ENCODE peak calls at places on chromosomes 3 and 15, in six cellular contexts. One of them, this sample, is unnamed.

GRCh38 chr3:195758721-195759353 is 38.1 kb downstream of the MUC20 start:
- DNase-seq in GM10248: no peak
- DNase-seq in GM04503: no peak
- DNase-seq in mucosa of descending colon: no peak
- DNase-seq in NCI-H524 treated with DMSO at 0.1 percent for 48 hours: no peak
- DNase-seq in NCI-H2171 treated with DMSO at 0.1 percent for 48 hours: no peak
- DNase-seq in this sample: no peak

GRCh38 chr15:63057454-63058335 is 15.1 kb downstream of the TPM1 start:
- DNase-seq in GM10248: no peak
- DNase-seq in GM04503: no peak
- DNase-seq in mucosa of descending colon: no peak
- DNase-seq in NCI-H524 treated with DMSO at 0.1 percent for 48 hours: no peak
- DNase-seq in NCI-H2171 treated with DMSO at 0.1 percent for 48 hours: no peak
- DNase-seq in this sample: no peak

GRCh38 chr3:184135911-184136260 is 728 bp downstream of the EIF2B5 start:
- DNase-seq in GM10248: no peak
- DNase-seq in GM04503: no peak
- DNase-seq in mucosa of descending colon: no peak
- DNase-seq in NCI-H524 treated with DMSO at 0.1 percent for 48 hours: no peak
- DNase-seq in NCI-H2171 treated with DMSO at 0.1 percent for 48 hours: no peak
- DNase-seq in this sample: peak

GRCh38 chr3:113194747-113195400 is 16.5 kb upstream of the BOC start:
- DNase-seq in GM10248: no peak
- DNase-seq in GM04503: no peak
- DNase-seq in mucosa of descending colon: no peak
- DNase-seq in NCI-H524 treated with DMSO at 0.1 percent for 48 hours: no peak
- DNase-seq in NCI-H2171 treated with DMSO at 0.1 percent for 48 hours: peak
- DNase-seq in this sample: no peak

GRCh38 chr15:89647191-89647851 is 7.9 kb downstream of the KIF7 start:
- DNase-seq in GM10248: peak
- DNase-seq in GM04503: no peak
- DNase-seq in mucosa of descending colon: peak
- DNase-seq in NCI-H524 treated with DMSO at 0.1 percent for 48 hours: no peak
- DNase-seq in NCI-H2171 treated with DMSO at 0.1 percent for 48 hours: peak
- DNase-seq in this sample: peak

GRCh38 chr3:128568602-128569490 is 75.8 kb upstream of the GATA2 start:
- DNase-seq in GM10248: no peak
- DNase-seq in GM04503: no peak
- DNase-seq in mucosa of descending colon: no peak
- DNase-seq in NCI-H524 treated with DMSO at 0.1 percent for 48 hours: no peak
- DNase-seq in NCI-H2171 treated with DMSO at 0.1 percent for 48 hours: no peak
- DNase-seq in this sample: no peak

GRCh38 chr3:184506579-184506978 is 55.0 kb upstream of the EPHB3 start:
- DNase-seq in GM10248: no peak
- DNase-seq in GM04503: no peak
- DNase-seq in mucosa of descending colon: no peak
- DNase-seq in NCI-H524 treated with DMSO at 0.1 percent for 48 hours: no peak
- DNase-seq in NCI-H2171 treated with DMSO at 0.1 percent for 48 hours: no peak
- DNase-seq in this sample: peak

GRCh38 chr3:114879059-114880031 is 267.7 kb downstream of the ZBTB20 start:
- DNase-seq in GM10248: peak
- DNase-seq in GM04503: no peak
- DNase-seq in mucosa of descending colon: no peak
- DNase-seq in NCI-H524 treated with DMSO at 0.1 percent for 48 hours: no peak
- DNase-seq in NCI-H2171 treated with DMSO at 0.1 percent for 48 hours: peak
- DNase-seq in this sample: no peak

GRCh38 chr3:87435926-87436630 is 159.7 kb upstream of the POU1F1 start:
- DNase-seq in GM10248: no peak
- DNase-seq in GM04503: no peak
- DNase-seq in mucosa of descending colon: no peak
- DNase-seq in NCI-H524 treated with DMSO at 0.1 percent for 48 hours: no peak
- DNase-seq in NCI-H2171 treated with DMSO at 0.1 percent for 48 hours: peak
- DNase-seq in this sample: no peak

GRCh38 chr3:27345959-27346865 is 23.0 kb downstream of the NEK10 start:
- DNase-seq in GM10248: no peak
- DNase-seq in GM04503: no peak
- DNase-seq in mucosa of descending colon: no peak
- DNase-seq in NCI-H524 treated with DMSO at 0.1 percent for 48 hours: no peak
- DNase-seq in NCI-H2171 treated with DMSO at 0.1 percent for 48 hours: no peak
- DNase-seq in this sample: no peak

GRCh38 chr3:186880392-186880791 is 37.9 kb downstream of the ADIPOQ start:
- DNase-seq in GM10248: no peak
- DNase-seq in GM04503: no peak
- DNase-seq in mucosa of descending colon: no peak
- DNase-seq in NCI-H524 treated with DMSO at 0.1 percent for 48 hours: no peak
- DNase-seq in NCI-H2171 treated with DMSO at 0.1 percent for 48 hours: no peak
- DNase-seq in this sample: no peak

GRCh38 chr15:64305261-64305660 is 50.7 kb downstream of the CSNK1G1 start:
- DNase-seq in GM10248: no peak
- DNase-seq in GM04503: no peak
- DNase-seq in mucosa of descending colon: no peak
- DNase-seq in NCI-H524 treated with DMSO at 0.1 percent for 48 hours: no peak
- DNase-seq in NCI-H2171 treated with DMSO at 0.1 percent for 48 hours: no peak
- DNase-seq in this sample: no peak

GRCh38 chr3:151087648-151088047 is 2.2 kb downstream of the MED12L start:
- DNase-seq in GM10248: no peak
- DNase-seq in GM04503: no peak
- DNase-seq in mucosa of descending colon: no peak
- DNase-seq in NCI-H524 treated with DMSO at 0.1 percent for 48 hours: no peak
- DNase-seq in NCI-H2171 treated with DMSO at 0.1 percent for 48 hours: peak
- DNase-seq in this sample: no peak

GRCh38 chr15:75153084-75153483 is 48.6 kb upstream of the C15orf39 start:
- DNase-seq in GM10248: no peak
- DNase-seq in GM04503: no peak
- DNase-seq in mucosa of descending colon: no peak
- DNase-seq in NCI-H524 treated with DMSO at 0.1 percent for 48 hours: no peak
- DNase-seq in NCI-H2171 treated with DMSO at 0.1 percent for 48 hours: peak
- DNase-seq in this sample: peak

GRCh38 chr3:142211034-142211433 is 14.4 kb downstream of the GK5 start:
- DNase-seq in GM10248: no peak
- DNase-seq in GM04503: no peak
- DNase-seq in mucosa of descending colon: no peak
- DNase-seq in NCI-H524 treated with DMSO at 0.1 percent for 48 hours: peak
- DNase-seq in NCI-H2171 treated with DMSO at 0.1 percent for 48 hours: peak
- DNase-seq in this sample: peak

GRCh38 chr3:114900908-114901307 is 246.2 kb downstream of the ZBTB20 start:
- DNase-seq in GM10248: no peak
- DNase-seq in GM04503: no peak
- DNase-seq in mucosa of descending colon: no peak
- DNase-seq in NCI-H524 treated with DMSO at 0.1 percent for 48 hours: no peak
- DNase-seq in NCI-H2171 treated with DMSO at 0.1 percent for 48 hours: no peak
- DNase-seq in this sample: no peak

GRCh38 chr3:43161684-43162512 is 56.0 kb upstream of the POMGNT2 start:
- DNase-seq in GM10248: no peak
- DNase-seq in GM04503: no peak
- DNase-seq in mucosa of descending colon: no peak
- DNase-seq in NCI-H524 treated with DMSO at 0.1 percent for 48 hours: no peak
- DNase-seq in NCI-H2171 treated with DMSO at 0.1 percent for 48 hours: peak
- DNase-seq in this sample: peak

GRCh38 chr3:32919920-32920319 is 31.5 kb upstream of the CCR4 start:
- DNase-seq in GM10248: no peak
- DNase-seq in GM04503: no peak
- DNase-seq in mucosa of descending colon: no peak
- DNase-seq in NCI-H524 treated with DMSO at 0.1 percent for 48 hours: no peak
- DNase-seq in NCI-H2171 treated with DMSO at 0.1 percent for 48 hours: no peak
- DNase-seq in this sample: no peak

GRCh38 chr15:27086146-27086545 is 115.2 kb downstream of the GABRG3 start:
- DNase-seq in GM10248: no peak
- DNase-seq in GM04503: no peak
- DNase-seq in mucosa of descending colon: no peak
- DNase-seq in NCI-H524 treated with DMSO at 0.1 percent for 48 hours: no peak
- DNase-seq in NCI-H2171 treated with DMSO at 0.1 percent for 48 hours: no peak
- DNase-seq in this sample: peak

GRCh38 chr3:182979719-182980191 is 583 bp downstream of the DCUN1D1 start:
- DNase-seq in GM10248: no peak
- DNase-seq in GM04503: no peak
- DNase-seq in mucosa of descending colon: no peak
- DNase-seq in NCI-H524 treated with DMSO at 0.1 percent for 48 hours: no peak
- DNase-seq in NCI-H2171 treated with DMSO at 0.1 percent for 48 hours: peak
- DNase-seq in this sample: peak

GRCh38 chr3:183224581-183224980 is 28.5 kb upstream of the B3GNT5 start:
- DNase-seq in GM10248: no peak
- DNase-seq in GM04503: no peak
- DNase-seq in mucosa of descending colon: no peak
- DNase-seq in NCI-H524 treated with DMSO at 0.1 percent for 48 hours: no peak
- DNase-seq in NCI-H2171 treated with DMSO at 0.1 percent for 48 hours: no peak
- DNase-seq in this sample: no peak

GRCh38 chr3:187719628-187720336 is 17.4 kb upstream of the RTP2 start:
- DNase-seq in GM10248: no peak
- DNase-seq in GM04503: no peak
- DNase-seq in mucosa of descending colon: no peak
- DNase-seq in NCI-H524 treated with DMSO at 0.1 percent for 48 hours: no peak
- DNase-seq in NCI-H2171 treated with DMSO at 0.1 percent for 48 hours: no peak
- DNase-seq in this sample: no peak

GRCh38 chr3:16060358-16060852 is 114.1 kb upstream of the GALNT15 start:
- DNase-seq in GM10248: no peak
- DNase-seq in GM04503: peak
- DNase-seq in mucosa of descending colon: no peak
- DNase-seq in NCI-H524 treated with DMSO at 0.1 percent for 48 hours: no peak
- DNase-seq in NCI-H2171 treated with DMSO at 0.1 percent for 48 hours: no peak
- DNase-seq in this sample: no peak

GRCh38 chr3:120119846-120120510 is 25.7 kb upstream of the GSK3B start:
- DNase-seq in GM10248: no peak
- DNase-seq in GM04503: no peak
- DNase-seq in mucosa of descending colon: no peak
- DNase-seq in NCI-H524 treated with DMSO at 0.1 percent for 48 hours: no peak
- DNase-seq in NCI-H2171 treated with DMSO at 0.1 percent for 48 hours: no peak
- DNase-seq in this sample: no peak

GRCh38 chr3:127457094-127457475 is 133.4 kb downstream of the TPRA1 start:
- DNase-seq in GM10248: no peak
- DNase-seq in GM04503: no peak
- DNase-seq in mucosa of descending colon: no peak
- DNase-seq in NCI-H524 treated with DMSO at 0.1 percent for 48 hours: no peak
- DNase-seq in NCI-H2171 treated with DMSO at 0.1 percent for 48 hours: no peak
- DNase-seq in this sample: no peak

GRCh38 chr3:179196098-179196497 is 47.9 kb downstream of the PIK3CA start:
- DNase-seq in GM10248: peak
- DNase-seq in GM04503: peak
- DNase-seq in mucosa of descending colon: no peak
- DNase-seq in NCI-H524 treated with DMSO at 0.1 percent for 48 hours: no peak
- DNase-seq in NCI-H2171 treated with DMSO at 0.1 percent for 48 hours: no peak
- DNase-seq in this sample: no peak

GRCh38 chr15:72591361-72591760 is 63.1 kb upstream of the GOLGA6B start:
- DNase-seq in GM10248: no peak
- DNase-seq in GM04503: peak
- DNase-seq in mucosa of descending colon: no peak
- DNase-seq in NCI-H524 treated with DMSO at 0.1 percent for 48 hours: no peak
- DNase-seq in NCI-H2171 treated with DMSO at 0.1 percent for 48 hours: no peak
- DNase-seq in this sample: no peak

GRCh38 chr3:179613807-179614206 is 9.2 kb downstream of the NDUFB5 start:
- DNase-seq in GM10248: no peak
- DNase-seq in GM04503: peak
- DNase-seq in mucosa of descending colon: no peak
- DNase-seq in NCI-H524 treated with DMSO at 0.1 percent for 48 hours: no peak
- DNase-seq in NCI-H2171 treated with DMSO at 0.1 percent for 48 hours: no peak
- DNase-seq in this sample: no peak

GRCh38 chr3:43540625-43541024 is 81.2 kb downstream of the ANO10 start:
- DNase-seq in GM10248: no peak
- DNase-seq in GM04503: peak
- DNase-seq in mucosa of descending colon: no peak
- DNase-seq in NCI-H524 treated with DMSO at 0.1 percent for 48 hours: no peak
- DNase-seq in NCI-H2171 treated with DMSO at 0.1 percent for 48 hours: no peak
- DNase-seq in this sample: no peak

GRCh38 chr3:129358177-129359101 is 70.0 kb downstream of the EFCAB12 start:
- DNase-seq in GM10248: no peak
- DNase-seq in GM04503: no peak
- DNase-seq in mucosa of descending colon: no peak
- DNase-seq in NCI-H524 treated with DMSO at 0.1 percent for 48 hours: no peak
- DNase-seq in NCI-H2171 treated with DMSO at 0.1 percent for 48 hours: peak
- DNase-seq in this sample: peak

GRCh38 chr15:57553526-57553925 is 38.2 kb upstream of the MYZAP start:
- DNase-seq in GM10248: no peak
- DNase-seq in GM04503: no peak
- DNase-seq in mucosa of descending colon: no peak
- DNase-seq in NCI-H524 treated with DMSO at 0.1 percent for 48 hours: peak
- DNase-seq in NCI-H2171 treated with DMSO at 0.1 percent for 48 hours: no peak
- DNase-seq in this sample: peak

GRCh38 chr3:171283248-171284222 is 176.7 kb downstream of the TNIK start:
- DNase-seq in GM10248: no peak
- DNase-seq in GM04503: no peak
- DNase-seq in mucosa of descending colon: no peak
- DNase-seq in NCI-H524 treated with DMSO at 0.1 percent for 48 hours: no peak
- DNase-seq in NCI-H2171 treated with DMSO at 0.1 percent for 48 hours: no peak
- DNase-seq in this sample: no peak

GRCh38 chr15:34582461-34583357 is 742 bp downstream of the GOLGA8B start:
- DNase-seq in GM10248: peak
- DNase-seq in GM04503: no peak
- DNase-seq in mucosa of descending colon: peak
- DNase-seq in NCI-H524 treated with DMSO at 0.1 percent for 48 hours: no peak
- DNase-seq in NCI-H2171 treated with DMSO at 0.1 percent for 48 hours: peak
- DNase-seq in this sample: peak

GRCh38 chr3:107660316-107660976 is 137.7 kb downstream of the BBX start:
- DNase-seq in GM10248: no peak
- DNase-seq in GM04503: no peak
- DNase-seq in mucosa of descending colon: no peak
- DNase-seq in NCI-H524 treated with DMSO at 0.1 percent for 48 hours: no peak
- DNase-seq in NCI-H2171 treated with DMSO at 0.1 percent for 48 hours: peak
- DNase-seq in this sample: peak

GRCh38 chr3:126952983-126953660 is 29.8 kb upstream of the PLXNA1 start:
- DNase-seq in GM10248: no peak
- DNase-seq in GM04503: no peak
- DNase-seq in mucosa of descending colon: no peak
- DNase-seq in NCI-H524 treated with DMSO at 0.1 percent for 48 hours: no peak
- DNase-seq in NCI-H2171 treated with DMSO at 0.1 percent for 48 hours: no peak
- DNase-seq in this sample: no peak

GRCh38 chr15:28013976-28014375 is 85.1 kb downstream of the OCA2 start:
- DNase-seq in GM10248: no peak
- DNase-seq in GM04503: no peak
- DNase-seq in mucosa of descending colon: no peak
- DNase-seq in NCI-H524 treated with DMSO at 0.1 percent for 48 hours: no peak
- DNase-seq in NCI-H2171 treated with DMSO at 0.1 percent for 48 hours: no peak
- DNase-seq in this sample: no peak

GRCh38 chr3:18062289-18063025 is 320.0 kb upstream of the TBC1D5 start:
- DNase-seq in GM10248: no peak
- DNase-seq in GM04503: peak
- DNase-seq in mucosa of descending colon: no peak
- DNase-seq in NCI-H524 treated with DMSO at 0.1 percent for 48 hours: no peak
- DNase-seq in NCI-H2171 treated with DMSO at 0.1 percent for 48 hours: no peak
- DNase-seq in this sample: no peak

This sample was measured in NCI-H82.